ENCODE peak calls at places on chromosomes 4 and X, in seven cellular contexts. O is substantia nigra; N is CD4-positive, CD25-positive, alpha-beta regulatory T cell; Y is fibroblast of lung; P is AG04450; T is tibial artery; M is K562. V is an unnamed sample.
A peak's percentile ranks its signal among the peaks of the same experiment; 100 is the strongest.

GRCh38 chrX:12570859-12571501 is 220.2 kb upstream of the PRPS2 start:
- DNase-seq in O (no peak), N (no peak), Y (no peak), P (no peak), T (no peak), M (no peak), V (no peak)

GRCh38 chr4:22417408-22417807 is 98.5 kb downstream of the ADGRA3 start:
- DNase-seq in O (no peak), N (no peak), Y (peak; percentile 82), P (no peak), T (no peak), M (no peak), V (no peak)

GRCh38 chr4:20305976-20306375 is 54.3 kb downstream of the SLIT2 start:
- DNase-seq in O (no peak), N (no peak), Y (no peak), P (peak; percentile 27), T (no peak), M (no peak), V (no peak)

GRCh38 chr4:73434311-73434710 is 1.7 kb upstream of the AFP start:
- DNase-seq in O (no peak), N (peak; percentile 0), Y (peak; percentile 3), P (no peak), T (no peak), M (peak; percentile 9), V (no peak)

GRCh38 chr4:97394653-97395052 is 748.6 kb downstream of the STPG2 start:
- DNase-seq in O (no peak), N (no peak), Y (peak; percentile 65), P (no peak), T (no peak), M (no peak), V (no peak)

GRCh38 chr4:24056258-24056657 is 166.4 kb upstream of the PPARGC1A start:
- DNase-seq in O (no peak), N (no peak), Y (no peak), P (no peak), T (no peak), M (no peak), V (no peak)

GRCh38 chrX:70636218-70636617 is 191.6 kb downstream of the DLG3 start:
- DNase-seq in O (no peak), N (no peak), Y (no peak), P (no peak), T (no peak), M (no peak), V (no peak)

GRCh38 chrX:33831211-33831610 is 300.9 kb downstream of the FAM47A start:
- DNase-seq in O (no peak), N (no peak), Y (no peak), P (no peak), T (no peak), M (no peak), V (no peak)

GRCh38 chrX:112759512-112759911 is 79.8 kb upstream of the LHFPL1 start:
- DNase-seq in O (no peak), N (no peak), Y (no peak), P (no peak), T (no peak), M (no peak), V (no peak)

GRCh38 chr4:14018191-14018853 is 390.8 kb upstream of the BOD1L1 start:
- DNase-seq in O (no peak), N (no peak), Y (no peak), P (no peak), T (no peak), M (no peak), V (no peak)

GRCh38 chrX:46152756-46153155 is 392.5 kb downstream of the ZNF674 start:
- DNase-seq in O (no peak), N (no peak), Y (no peak), P (no peak), T (no peak), M (no peak), V (no peak)

GRCh38 chrX:43975747-43976146 is 2.6 kb upstream of the NDP start:
- DNase-seq in O (no peak), N (no peak), Y (no peak), P (no peak), T (no peak), M (no peak), V (no peak)

GRCh38 chr4:80172203-80172602 is 25.1 kb upstream of the PRDM8 start:
- DNase-seq in O (no peak), N (peak; percentile 88), Y (no peak), P (no peak), T (no peak), M (no peak), V (no peak)

GRCh38 chr4:151690884-151691283 is 69.9 kb downstream of the GATB start:
- DNase-seq in O (peak; percentile 27), N (no peak), Y (peak; percentile 26), P (no peak), T (no peak), M (no peak), V (no peak)

GRCh38 chrX:137432609-137433008 is 133.3 kb upstream of the ZIC3 start:
- DNase-seq in O (no peak), N (peak; percentile 27), Y (no peak), P (no peak), T (no peak), M (peak; percentile 35), V (no peak)

GRCh38 chr4:165656829-165657467 is 216.1 kb upstream of the TLL1 start:
- DNase-seq in O (no peak), N (no peak), Y (no peak), P (no peak), T (no peak), M (no peak), V (no peak)

GRCh38 chr4:170122252-170122651 is 32.5 kb upstream of the AADAT start:
- DNase-seq in O (no peak), N (no peak), Y (no peak), P (no peak), T (no peak), M (no peak), V (no peak)

GRCh38 chr4:149752729-149753128 is 62.9 kb downstream of the IQCM start:
- DNase-seq in O (no peak), N (no peak), Y (no peak), P (no peak), T (no peak), M (no peak), V (no peak)

GRCh38 chr4:177190995-177191568 is 118.6 kb upstream of the NEIL3 start:
- DNase-seq in O (no peak), N (no peak), Y (peak; percentile 82), P (no peak), T (no peak), M (no peak), V (no peak)

GRCh38 chrX:21481761-21482160 is 107.5 kb downstream of the CNKSR2 start:
- DNase-seq in O (no peak), N (no peak), Y (no peak), P (no peak), T (no peak), M (no peak), V (no peak)

GRCh38 chrX:41382699-41383645 is 49.0 kb downstream of the DDX3X start:
- DNase-seq in O (no peak), N (peak; percentile 81), Y (peak; percentile 33), P (no peak), T (no peak), M (no peak), V (no peak)

GRCh38 chr4:89754531-89754930 is 82.4 kb downstream of the SNCA start:
- DNase-seq in O (no peak), N (no peak), Y (peak; percentile 43), P (no peak), T (no peak), M (no peak), V (no peak)

GRCh38 chr4:105620640-105621323 is 68.4 kb downstream of the ARHGEF38 start:
- DNase-seq in O (no peak), N (no peak), Y (peak; percentile 92), P (no peak), T (no peak), M (no peak), V (peak; percentile 32)

GRCh38 chrX:134418317-134419113 is 41.5 kb upstream of the HPRT1 start:
- DNase-seq in O (no peak), N (no peak), Y (no peak), P (no peak), T (no peak), M (no peak), V (no peak)

GRCh38 chrX:66142351-66142750 is 21.7 kb upstream of the HEPH start:
- DNase-seq in O (no peak), N (peak; percentile 7), Y (no peak), P (no peak), T (no peak), M (no peak), V (no peak)

GRCh38 chr4:6582889-6583504 is 8.0 kb downstream of the MAN2B2 start:
- DNase-seq in O (no peak), N (peak; percentile 44), Y (peak; percentile 43), P (no peak), T (no peak), M (peak; percentile 77), V (no peak)

GRCh38 chr4:123433573-123433972 is 37.0 kb downstream of the SPRY1 start:
- DNase-seq in O (no peak), N (no peak), Y (no peak), P (no peak), T (no peak), M (no peak), V (peak; percentile 37)

DNA sequence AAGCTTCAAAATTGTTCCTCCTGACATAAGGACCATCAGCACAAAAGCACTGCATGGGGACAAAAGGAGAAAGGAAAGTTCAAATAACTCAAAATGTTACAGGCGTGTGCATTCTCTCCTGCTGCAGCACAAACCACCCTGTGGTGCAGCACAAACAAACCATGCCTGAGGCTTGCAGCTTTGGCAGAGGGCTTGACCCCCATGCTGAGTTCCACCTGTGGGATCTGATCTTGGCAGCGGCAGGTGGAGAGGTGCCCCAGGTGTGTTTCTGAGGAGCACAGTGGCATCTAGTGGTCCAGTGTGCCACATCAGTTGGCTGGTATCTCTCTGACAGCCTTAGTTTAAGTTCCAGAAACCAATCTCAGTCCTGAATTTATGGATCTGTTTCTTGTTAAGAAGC is 164.6 kb downstream of the SOWAHB start:
- DNase-seq in O (peak; percentile 74), N (no peak), Y (no peak), P (no peak), T (no peak), M (no peak), V (peak; percentile 69)
- H3K27ac ChIP-seq in O (no peak overlapping the region), N (no peak overlapping the region), Y (no peak overlapping the region), P (no peak overlapping the region), T (no peak overlapping the region), M (no peak overlapping the region), V (no peak overlapping the region)

GRCh38 chrX:124349054-124349453 is 2.7 kb downstream of the SH2D1A start:
- DNase-seq in O (no peak), N (peak; percentile 22), Y (no peak), P (no peak), T (no peak), M (no peak), V (no peak)
- H3K27ac ChIP-seq in O (no peak overlapping the region), N (peak overlapping the region; percentile 68), Y (no peak overlapping the region), P (no peak overlapping the region), T (no peak overlapping the region), M (peak overlapping the region; percentile 71), V (no peak overlapping the region)

GRCh38 chrX:1720826-1721225 is 106.0 kb downstream of the ASMT start:
- DNase-seq in O (no peak), N (no peak), Y (no peak), P (no peak), T (no peak), M (no peak), V (no peak)
- H3K27ac ChIP-seq in O (no peak overlapping the region), N (no peak overlapping the region), Y (no peak overlapping the region), P (no peak overlapping the region), T (no peak overlapping the region), M (no peak overlapping the region), V (no peak overlapping the region)

DNA sequence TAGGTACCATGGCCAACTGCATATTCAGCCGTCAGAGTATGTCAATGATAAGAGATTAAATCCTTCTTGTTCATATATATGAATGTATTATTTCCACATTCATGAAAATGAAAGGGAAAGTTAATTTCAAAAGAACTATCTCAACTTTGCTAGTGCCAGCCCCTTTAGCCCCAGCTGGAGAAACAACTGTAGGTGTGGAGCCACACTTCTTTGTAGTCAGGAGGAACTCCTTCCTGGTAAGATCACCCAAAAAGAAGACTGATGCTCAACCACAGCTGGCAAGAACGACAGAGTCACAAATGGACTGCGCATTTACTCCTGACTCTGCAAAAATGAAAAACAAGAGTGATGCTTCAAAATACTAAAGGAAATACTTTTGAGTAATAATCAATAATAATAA is 136.3 kb downstream of the RASL11B start:
- DNase-seq in O (no peak), N (peak; percentile 51), Y (no peak), P (no peak), T (no peak), M (no peak), V (no peak)
- H3K27ac ChIP-seq in O (no peak overlapping the region), N (no peak overlapping the region), Y (no peak overlapping the region), P (no peak overlapping the region), T (no peak overlapping the region), M (no peak overlapping the region), V (no peak overlapping the region)